ENCODE peak calls at places on chromosomes 3 and 15, in five cellular contexts. L is NCI-H2029 treated with DMSO at 0.1 percent for 48 hours, S is GM04504, M is naive B cell, F is epithelial cell of esophagus. J is an unnamed sample.

GRCh38 chr3:49279376-49279775 is 2.3 kb upstream of the C3orf62 start:
- DNase-seq in M (no peak), L (no peak), S (peak), F (peak), J (peak)

GRCh38 chr3:105758451-105758850 is 110.4 kb downstream of the CBLB start:
- DNase-seq in M (no peak), F (peak), S (no peak), L (no peak), J (no peak)

GRCh38 chr15:87144775-87145174 is 1065.1 kb downstream of the AGBL1 start:
- DNase-seq in S (no peak), M (no peak), L (no peak), F (peak), J (peak)

GRCh38 chr15:81480645-81481053 is 106.6 kb upstream of the TMC3 start:
- DNase-seq in M (peak), F (peak), S (peak), L (peak), J (peak)

GRCh38 chr3:50271314-50272072 is 2.5 kb downstream of the SEMA3B start:
- DNase-seq in M (no peak), L (no peak), F (no peak), S (no peak), J (no peak)

GRCh38 chr3:50122661-50123391 is 32.3 kb upstream of the SEMA3F start:
- DNase-seq in L (no peak), F (no peak), M (no peak), S (no peak), J (no peak)

GRCh38 chr3:189629803-189630455 is 1.3 kb upstream of the TP63 start:
- DNase-seq in M (no peak), L (no peak), S (peak), F (no peak), J (peak)

GRCh38 chr3:18744472-18744871 is 319.3 kb upstream of the SATB1 start:
- DNase-seq in L (no peak), F (no peak), S (no peak), M (no peak), J (no peak)

GRCh38 chr3:190197346-190197763 is 76.7 kb upstream of the P3H2 start:
- DNase-seq in S (no peak), M (no peak), F (no peak), L (no peak), J (no peak)

J was measured in AG09309.